ENCODE peak calls at places on chromosome 15, in seven cellular contexts. Z is endothelial cell of umbilical vein, H is A549, B is stomach, D is GM12891, W is adrenal gland, E is suprapubic skin. P is an unnamed sample.

GRCh38 chr15:27258287-27258686 is 287.3 kb downstream of the GABRG3 start:
- DNase-seq in B (no peak), E (no peak), D (no peak), H (no peak), W (no peak), Z (no peak), P (no peak)

GRCh38 chr15:28094732-28095521 is 4.2 kb downstream of the OCA2 start:
- DNase-seq in E (peak), Z (no peak), D (no peak), W (no peak), B (peak), H (no peak), P (peak)

GRCh38 chr15:99253381-99254090 is 2.3 kb downstream of the LRRC28 start:
- DNase-seq in H (no peak), D (no peak), B (no peak), E (no peak), Z (no peak), W (no peak), P (no peak)

GRCh38 chr15:91782221-91782620 is 71.3 kb upstream of the SLCO3A1 start:
- DNase-seq in W (no peak), Z (no peak), B (peak), D (no peak), E (no peak), H (no peak), P (no peak)

GRCh38 chr15:58147151-58147550 is 9.0 kb downstream of the AQP9 start:
- DNase-seq in E (no peak), B (no peak), W (no peak), D (no peak), H (no peak), Z (no peak), P (no peak)

GRCh38 chr15:55344206-55344605 is 25.2 kb downstream of the PIGB start:
- DNase-seq in D (no peak), B (no peak), Z (no peak), W (no peak), E (no peak), H (no peak), P (peak)

GRCh38 chr15:80325206-80325605 is 73.2 kb upstream of the CTXND1 start:
- DNase-seq in D (no peak), W (no peak), Z (no peak), B (no peak), H (no peak), E (no peak), P (no peak)

GRCh38 chr15:45670061-45670460 is 35.2 kb downstream of the SQOR start:
- DNase-seq in Z (no peak), H (no peak), D (no peak), W (no peak), B (no peak), E (no peak), P (no peak)

GRCh38 chr15:60328852-60329443 is 68.8 kb downstream of the ANXA2 start:
- DNase-seq in B (no peak), E (no peak), H (no peak), Z (peak), D (no peak), W (no peak), P (no peak)

GRCh38 chr15:26235148-26235769 is 372.1 kb upstream of the ATP10A start:
- DNase-seq in E (no peak), B (no peak), Z (no peak), H (no peak), W (no peak), D (no peak), P (no peak)

GRCh38 chr15:42284551-42284950 is 11.3 kb upstream of the TMEM87A start:
- DNase-seq in W (no peak), D (no peak), B (no peak), Z (no peak), E (no peak), H (no peak), P (no peak)

GRCh38 chr15:39578851-39579486 is 1.9 kb upstream of the THBS1 start:
- DNase-seq in E (no peak), W (no peak), Z (peak), B (no peak), H (peak), D (no peak), P (no peak)

GRCh38 chr15:91609231-91609630 is 244.3 kb upstream of the SLCO3A1 start:
- DNase-seq in D (no peak), E (no peak), W (no peak), H (no peak), B (no peak), Z (no peak), P (no peak)

GRCh38 chr15:70556376-70556775 is 207.0 kb downstream of the UACA start:
- DNase-seq in W (no peak), Z (no peak), D (no peak), E (peak), H (no peak), B (peak), P (no peak)

GRCh38 chr15:61890106-61890505 is 170.1 kb downstream of the VPS13C start:
- DNase-seq in W (no peak), E (no peak), B (no peak), H (no peak), D (no peak), Z (no peak), P (no peak)

GRCh38 chr15:82262422-82263026 is at the start of the genes EFL1 and SAXO2:
- DNase-seq in E (peak), Z (peak), D (peak), W (peak), B (peak), H (peak), P (peak)

GRCh38 chr15:68318931-68319909 is 41.7 kb downstream of the FEM1B start:
- DNase-seq in D (no peak), H (no peak), E (no peak), W (no peak), B (no peak), Z (no peak), P (no peak)

GRCh38 chr15:62254137-62254934 is 89.3 kb upstream of the C2CD4B start:
- DNase-seq in Z (peak), E (no peak), D (peak), W (peak), H (peak), B (peak), P (peak)

GRCh38 chr15:62209322-62209721 is 44.2 kb upstream of the C2CD4B start:
- DNase-seq in D (no peak), H (no peak), E (no peak), W (no peak), Z (no peak), B (peak), P (no peak)

GRCh38 chr15:58748787-58749531 is 548 bp downstream of the ADAM10 start:
- DNase-seq in H (peak), Z (peak), D (peak), E (peak), B (peak), W (peak), P (peak)

GRCh38 chr15:27086146-27086545 is 115.2 kb downstream of the GABRG3 start:
- DNase-seq in D (no peak), H (no peak), Z (no peak), W (no peak), E (no peak), B (no peak), P (no peak)

GRCh38 chr15:72785452-72786243 is 2.1 kb upstream of the ADPGK start:
- DNase-seq in Z (no peak), H (no peak), B (no peak), E (no peak), D (no peak), W (no peak), P (no peak)

GRCh38 chr15:67558502-67558901 is 16.0 kb downstream of the MAP2K5 start:
- DNase-seq in B (no peak), W (no peak), D (no peak), H (no peak), Z (no peak), E (no peak), P (no peak)

GRCh38 chr15:25741253-25741575 is 121.9 kb downstream of the ATP10A start:
- DNase-seq in W (no peak), D (no peak), Z (no peak), B (no peak), E (no peak), H (no peak), P (no peak)

GRCh38 chr15:91911878-91912277 is 58.4 kb downstream of the SLCO3A1 start:
- DNase-seq in D (no peak), W (no peak), B (no peak), Z (no peak), H (no peak), E (no peak), P (no peak)

GRCh38 chr15:59160880-59161593 is 45.6 kb upstream of the LDHAL6B start:
- DNase-seq in E (no peak), Z (peak), D (no peak), H (peak), B (no peak), W (peak), P (peak)

GRCh38 chr15:67124911-67125588 is 59.6 kb downstream of the SMAD3 start:
- DNase-seq in D (no peak), H (peak), Z (no peak), B (no peak), E (no peak), W (no peak), P (no peak)

GRCh38 chr15:63466378-63467192 is 37.8 kb upstream of the USP3 start:
- DNase-seq in D (peak), E (no peak), W (no peak), Z (peak), H (peak), B (no peak), P (no peak)

GRCh38 chr15:73403171-73403570 is 34.4 kb upstream of the HCN4 start:
- DNase-seq in W (no peak), Z (no peak), D (no peak), E (no peak), B (no peak), H (no peak), P (no peak)

GRCh38 chr15:23645379-23646164 is 2.1 kb downstream of the MAGEL2 start:
- DNase-seq in H (no peak), E (no peak), W (no peak), Z (no peak), B (no peak), D (no peak), P (no peak)

GRCh38 chr15:90001683-90002427 is 731 bp downstream of the ZNF710 start:
- DNase-seq in W (peak), E (peak), B (peak), H (peak), D (peak), Z (no peak), P (peak)
- TF ChIP-seq POLR2A in W (no peak), E (no peak), B (no peak), H (no peak), D (no peak), Z (no peak), P (peak)

GRCh38 chr15:40958146-40958545 is 4.9 kb downstream of the CHAC1 start:
- DNase-seq in Z (no peak), D (no peak), B (no peak), W (no peak), H (no peak), E (no peak), P (no peak)

GRCh38 chr15:40957041-40957555 is 3.8 kb downstream of the CHAC1 start:
- DNase-seq in E (no peak), W (no peak), Z (no peak), D (no peak), B (no peak), H (no peak), P (no peak)

GRCh38 chr15:40958723-40959122 is 5.5 kb downstream of the CHAC1 start:
- DNase-seq in D (no peak), W (no peak), B (no peak), Z (no peak), E (no peak), H (no peak), P (no peak)

GRCh38 chr15:40956543-40956982 is 3.3 kb downstream of the CHAC1 start:
- DNase-seq in Z (no peak), E (no peak), H (no peak), B (no peak), W (no peak), D (no peak), P (no peak)

GRCh38 chr15:40957581-40958051 is 4.3 kb downstream of the CHAC1 start:
- DNase-seq in H (no peak), E (no peak), Z (no peak), W (peak), B (peak), D (no peak), P (no peak)
- TF ChIP-seq POLR2A in H (no peak), E (no peak), Z (no peak), W (no peak), B (no peak), D (no peak), P (no peak)

GRCh38 chr15:65086680-65087111 is 10.2 kb downstream of the KBTBD13 start:
- DNase-seq in E (no peak), H (peak), Z (peak), D (no peak), W (peak), B (no peak), P (no peak)
- TF ChIP-seq POLR2A in E (no peak), H (no peak), Z (no peak), D (no peak), W (no peak), B (no peak), P (no peak)

DNA sequence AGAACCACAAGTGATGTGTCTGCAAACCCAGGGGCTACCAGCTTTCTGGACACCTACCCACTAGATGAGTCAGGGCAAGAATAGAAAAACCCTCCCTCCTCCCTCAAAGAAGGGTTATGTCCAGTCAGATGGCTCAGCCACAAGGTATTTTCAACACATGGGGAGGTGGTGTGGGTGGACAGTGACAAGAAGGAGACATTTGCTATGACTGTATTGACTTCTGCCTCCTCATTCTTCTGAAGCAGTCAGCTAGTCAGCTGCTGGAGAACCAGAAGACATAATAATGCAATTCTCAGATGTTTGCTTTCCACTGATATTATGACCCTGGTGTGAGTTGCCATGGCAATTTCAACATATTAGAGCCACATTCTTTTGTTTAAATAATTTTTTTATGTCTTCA is 66.7 kb upstream of the GOLGA8B start:
- DNase-seq in E (no peak), Z (no peak), B (no peak), D (no peak), W (no peak), H (no peak), P (no peak)
- TF ChIP-seq POLR2A in E (no peak), Z (no peak), B (no peak), D (no peak), W (no peak), H (no peak), P (no peak)

P was measured in upper lobe of left lung.